ENCODE peak calls at places on chromosomes 11 and 22, in four cellular contexts. Y is HepG2, X is GM12878, H is K562. P is an unnamed sample.
A peak's percentile ranks its signal among the peaks of the same experiment; 100 is the strongest.

GRCh38 chr11:103624708-103625623 is 411.5 kb upstream of the DDI1 start:
- DNase-seq in Y (no peak), X (no peak), H (no peak), P (no peak)

GRCh38 chr11:112024178-112024777 is 930 bp upstream of the DLAT start:
- DNase-seq in X (no peak), Y (no peak), H (peak; percentile 69), P (no peak)

GRCh38 chr22:48494256-48494967 is 1333.3 kb downstream of the BRD1 start:
- DNase-seq in X (no peak), H (no peak), Y (no peak), P (no peak)

GRCh38 chr11:21260101-21260500 is 590.7 kb downstream of the NELL1 start:
- DNase-seq in Y (no peak), X (no peak), H (no peak), P (no peak)

GRCh38 chr22:40973144-40973543 is 22.0 kb downstream of the RBX1 start:
- DNase-seq in Y (no peak), X (no peak), H (no peak), P (no peak)

GRCh38 chr11:46290598-46291309 is 13.3 kb downstream of the CREB3L1 start:
- DNase-seq in X (no peak), Y (no peak), H (peak; percentile 89), P (peak; percentile 91)

GRCh38 chr11:128767518-128767917 is 73.6 kb downstream of the FLI1 start:
- DNase-seq in H (no peak), Y (no peak), X (no peak), P (no peak)

GRCh38 chr11:12185914-12186313 is 75.5 kb downstream of the MICAL2 start:
- DNase-seq in X (no peak), H (no peak), Y (no peak), P (no peak)

GRCh38 chr22:21446128-21446826 is 20.9 kb upstream of the TMEM191C start:
- DNase-seq in Y (no peak), X (no peak), H (no peak), P (peak; percentile 8)

GRCh38 chr11:45662665-45663485 is 2.5 kb downstream of the CHST1 start:
- DNase-seq in H (peak; percentile 60), Y (peak; percentile 20), X (no peak), P (no peak)

GRCh38 chr11:90134420-90135003 is at the start of gene NAALAD2:
- DNase-seq in Y (peak; percentile 59), X (no peak), H (peak; percentile 13), P (peak; percentile 74)

GRCh38 chr11:15523576-15523975 is 408.9 kb downstream of the INSC start:
- DNase-seq in X (no peak), Y (no peak), H (no peak), P (no peak)

GRCh38 chr11:76329983-76330382 is 50.9 kb downstream of the THAP12 start:
- DNase-seq in H (no peak), Y (peak; percentile 31), X (no peak), P (peak; percentile 23)

GRCh38 chr11:33703234-33703633 is 2.6 kb upstream of the C11orf91 start:
- DNase-seq in H (no peak), X (no peak), Y (no peak), P (no peak)

GRCh38 chr22:27687984-27688545 is 113.5 kb downstream of the MN1 start:
- DNase-seq in X (no peak), Y (peak; percentile 24), H (no peak), P (no peak)

GRCh38 chr11:9609841-9610240 is 36.4 kb downstream of the WEE1 start:
- DNase-seq in H (no peak), X (no peak), Y (no peak), P (no peak)
- TF ChIP-seq CBFB in H (no peak), X (no peak), Y (no peak), P (no peak)

GRCh38 chr22:45869448-45869847 is 107.5 kb downstream of the WNT7B start:
- DNase-seq in H (no peak), Y (no peak), X (no peak), P (no peak)
- TF ChIP-seq CBFB in H (no peak), Y (no peak), X (no peak), P (no peak)

DNA sequence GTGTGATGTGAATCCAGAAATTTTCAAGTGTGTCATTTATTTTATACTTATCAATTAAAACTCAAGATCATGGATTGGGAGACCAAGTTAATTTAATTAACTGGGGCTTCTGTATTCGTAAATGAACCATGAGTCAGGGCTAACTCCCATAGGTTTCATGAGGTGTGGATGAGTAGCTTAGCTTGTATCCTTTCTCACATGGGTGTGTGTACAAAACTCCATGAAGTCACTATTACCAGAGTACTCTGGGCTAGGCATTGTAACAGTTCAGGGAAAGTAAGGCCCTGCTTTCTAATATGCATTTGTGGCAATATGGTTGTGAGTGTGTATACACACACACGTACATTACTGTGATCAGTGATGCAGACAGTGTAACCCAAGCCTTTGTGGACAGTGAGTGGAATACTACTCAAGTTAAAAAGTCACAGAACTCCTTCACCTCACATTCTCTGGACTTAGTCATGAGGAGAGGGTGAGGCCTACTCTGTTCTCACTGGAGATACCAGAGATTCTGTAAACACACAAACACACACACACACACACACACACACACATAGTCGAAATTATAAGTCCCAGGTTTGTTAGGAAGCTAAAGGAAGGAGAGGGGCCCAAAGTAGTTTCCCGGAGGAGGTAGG is 3.5 kb downstream of the CNTF start:
- DNase-seq in H (no peak), Y (no peak), X (no peak), P (no peak)
- TF ChIP-seq CBFB in H (no peak), Y (no peak), X (no peak), P (no peak)

GRCh38 chr11:122077459-122077858 is 38.6 kb downstream of the BLID start:
- DNase-seq in X (no peak), H (no peak), Y (no peak), P (no peak)
- TF ChIP-seq CBFB in X (no peak), H (no peak), Y (no peak), P (no peak)

GRCh38 chr11:74783241-74783871 is 34.7 kb downstream of the RNF169 start:
- DNase-seq in Y (no peak), X (peak; percentile 64), H (no peak), P (no peak)
- TF ChIP-seq CBFB in Y (no peak), X (no peak), H (no peak), P (no peak)

DNA sequence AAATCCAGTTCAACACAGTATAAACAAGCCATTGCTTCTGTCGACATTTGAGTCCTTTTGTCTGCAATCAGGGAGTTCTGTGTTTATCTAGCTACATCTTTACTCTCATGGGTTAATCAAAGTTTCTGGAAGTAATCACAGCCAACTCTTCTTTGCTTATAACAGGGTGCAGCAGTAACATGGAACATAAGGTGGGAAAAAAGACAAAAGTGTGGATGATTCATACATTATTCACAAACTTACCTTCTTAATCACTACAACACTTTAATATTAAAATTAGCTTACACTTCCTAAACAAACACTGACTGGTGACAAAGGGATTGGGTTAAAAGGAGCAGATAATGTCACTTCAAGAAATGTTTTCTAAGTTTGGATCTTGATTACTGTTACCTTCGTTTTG is 44.7 kb downstream of the SNX19 start:
- DNase-seq in X (no peak), Y (no peak), H (no peak), P (no peak)
- TF ChIP-seq CBFB in X (no peak), Y (no peak), H (no peak), P (no peak)

GRCh38 chr11:36817336-36817965 is 219.4 kb upstream of the RAG2 start:
- DNase-seq in H (no peak), Y (no peak), X (no peak), P (no peak)

GRCh38 chr11:36822829-36823228 is 224.8 kb upstream of the RAG2 start:
- DNase-seq in H (no peak), X (no peak), Y (no peak), P (no peak)

DNA sequence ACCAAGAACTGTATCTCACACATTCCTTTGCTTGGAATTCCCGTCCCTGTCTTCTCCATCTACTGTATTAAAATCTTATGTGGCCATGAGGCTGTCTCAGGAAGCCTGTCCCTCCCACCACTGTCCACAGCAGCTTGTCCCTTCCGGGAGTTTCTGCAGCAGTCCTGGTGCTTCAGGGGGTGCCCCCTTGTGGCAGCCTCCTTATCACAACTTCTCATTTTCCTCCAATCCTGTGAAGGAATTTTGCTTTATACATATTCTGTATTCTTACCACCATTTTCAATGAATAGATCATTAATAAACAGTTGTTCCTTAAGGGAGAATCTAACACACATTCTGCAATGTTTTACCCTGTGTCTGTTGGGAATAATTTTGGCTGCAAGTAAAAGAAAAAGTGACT is 220.4 kb upstream of the RAG2 start:
- DNase-seq in X (no peak), Y (no peak), H (peak; percentile 13), P (no peak)
- TF ChIP-seq CBFB in X (no peak), Y (no peak), H (no peak), P (no peak)

GRCh38 chr22:23899042-23899745 is 5.0 kb downstream of the MIF start:
- DNase-seq in H (no peak), X (no peak), Y (no peak), P (no peak)
- TF ChIP-seq CBFB in H (no peak), X (no peak), Y (no peak), P (no peak)